ENCODE peak calls at places on chromosomes 1 and 21, in six cellular contexts. L is NCI-H510A treated with DMSO at 0.1 percent for 48 hours; H is stimulated activated CD4-positive, alpha-beta T cell treated with anti-CD3 and anti-CD28 coated beads, Interleukin-12 subunit alpha, Interleukin-12 subunit beta, amount 100 ng/mL, for 48 hours; P is ACHN; Y is AG09309; T is CD4-positive, alpha-beta T cell. W is an unnamed sample.

GRCh38 chr1:161166669-161167548 is 683 bp downstream of the PPOX start:
- DNase-seq in L (peak; percentile 19), H (no peak), P (peak; percentile 30), Y (no peak), T (no peak), W (peak; percentile 4)

GRCh38 chr1:201708085-201708512 is 120.9 kb upstream of the IPO9 start:
- DNase-seq in L (peak; percentile 52), H (no peak), P (no peak), Y (peak; percentile 67), T (no peak), W (no peak)

GRCh38 chr1:235017719-235018118 is 110.9 kb downstream of the TOMM20 start:
- DNase-seq in L (no peak), H (no peak), P (no peak), Y (no peak), T (no peak), W (no peak)

GRCh38 chr1:204191481-204191880 is 4.8 kb downstream of the KISS1 start:
- DNase-seq in L (no peak), H (no peak), P (no peak), Y (no peak), T (no peak), W (no peak)

GRCh38 chr21:38377165-38378093 is 120.6 kb downstream of the KCNJ15 start:
- DNase-seq in L (no peak), H (no peak), P (no peak), Y (no peak), T (no peak), W (no peak)

GRCh38 chr1:44677201-44677520 is 2.6 kb downstream of the ARMH1 start:
- DNase-seq in L (peak; percentile 43), H (no peak), P (peak; percentile 40), Y (no peak), T (no peak), W (no peak)

GRCh38 chr1:6342031-6342430 is 51.5 kb downstream of the ACOT7 start:
- DNase-seq in L (no peak), H (no peak), P (no peak), Y (no peak), T (no peak), W (no peak)

GRCh38 chr1:67432745-67433144 is 2.5 kb upstream of the SERBP1 start:
- DNase-seq in L (no peak), H (no peak), P (no peak), Y (no peak), T (no peak), W (no peak)

GRCh38 chr21:42411197-42411869 is 7.6 kb downstream of the UBASH3A start:
- DNase-seq in L (no peak), H (no peak), P (no peak), Y (no peak), T (no peak), W (no peak)

GRCh38 chr1:145690587-145691558 is 16.3 kb downstream of the PDZK1 start:
- DNase-seq in L (no peak), H (peak; percentile 13), P (peak; percentile 20), Y (peak; percentile 52), T (no peak), W (no peak)

GRCh38 chr1:230267338-230268065 is 158.6 kb downstream of the PGBD5 start:
- DNase-seq in L (peak; percentile 67), H (no peak), P (no peak), Y (no peak), T (peak; percentile 25), W (peak; percentile 85)

W was measured in COR-L47.